ENCODE peak calls at places on chromosomes 13 and 19, in four cellular contexts. S is heart left ventricle; W is non-pigmented ciliary epithelial cell; G is stimulated activated CD8-positive, alpha-beta memory T cell treated with anti-CD3 and anti-CD28 coated beads, Interleukin-2, amount 100 ng/mL, for 48 hours. T is an unnamed sample.
A peak's percentile ranks its signal among the peaks of the same experiment; 100 is the strongest.

GRCh38 chr13:98099627-98100026 is 43.3 kb upstream of the FARP1 start:
- DNase-seq in G (no peak), W (no peak), S (no peak), T (no peak)

GRCh38 chr19:16970821-16971220 is 55.8 kb downstream of the CPAMD8 start:
- DNase-seq in S (no peak), G (no peak), W (no peak), T (no peak)

GRCh38 chr13:79990048-79990447 is 350.9 kb downstream of the SPRY2 start:
- DNase-seq in S (no peak), W (no peak), G (no peak), T (no peak)

GRCh38 chr13:114264886-114265611 is 16.4 kb upstream of the UPF3A start:
- DNase-seq in G (no peak), W (no peak), S (no peak), T (no peak)

GRCh38 chr19:1218751-1219567 is 13.4 kb downstream of the STK11 start:
- DNase-seq in G (no peak), S (peak; percentile 9), W (no peak), T (no peak)

GRCh38 chr19:33274663-33275558 is 27.4 kb downstream of the CEBPA start:
- DNase-seq in S (no peak), W (no peak), G (no peak), T (no peak)

GRCh38 chr13:85383291-85383690 is 415.9 kb downstream of the SLITRK6 start:
- DNase-seq in W (no peak), G (no peak), S (no peak), T (no peak)

GRCh38 chr19:14385492-14385891 is 4.2 kb downstream of the ADGRE5 start:
- DNase-seq in W (no peak), G (no peak), S (no peak), T (no peak)

GRCh38 chr13:98626298-98626940 is 49.5 kb upstream of the STK24 start:
- DNase-seq in S (no peak), W (no peak), G (no peak), T (no peak)

GRCh38 chr13:31605076-31605858 is 134.1 kb upstream of the RXFP2 start:
- DNase-seq in W (no peak), S (no peak), G (no peak), T (no peak)

GRCh38 chr19:14317157-14317556 is 64.1 kb upstream of the ADGRE5 start:
- DNase-seq in W (no peak), S (no peak), G (no peak), T (no peak)

GRCh38 chr19:31781542-31781941 is 432.3 kb upstream of the TSHZ3 start:
- DNase-seq in G (no peak), S (no peak), W (no peak), T (no peak)

GRCh38 chr13:33132644-33133440 is 116.6 kb downstream of the KL start:
- DNase-seq in W (no peak), G (no peak), S (no peak), T (no peak)

GRCh38 chr19:21128901-21129698 is 12.7 kb upstream of the ZNF431 start:
- DNase-seq in W (no peak), G (no peak), S (no peak), T (no peak)

GRCh38 chr13:87999791-88000190 is 328.6 kb downstream of the SLITRK5 start:
- DNase-seq in S (no peak), W (no peak), G (no peak), T (no peak)

GRCh38 chr19:36079389-36079788 is 24.7 kb downstream of the WDR62 start:
- DNase-seq in G (no peak), S (no peak), W (no peak), T (no peak)

GRCh38 chr13:29849731-29850212 is 645 bp downstream of the UBL3 start:
- DNase-seq in W (no peak), S (peak; percentile 65), G (peak; percentile 15), T (no peak)

GRCh38 chr19:46975918-46976782 is 43.5 kb upstream of the NPAS1 start:
- DNase-seq in W (peak; percentile 93), S (peak; percentile 92), G (no peak), T (peak; percentile 94)

GRCh38 chr13:39897636-39898035 is 242.2 kb downstream of the COG6 start:
- DNase-seq in G (no peak), W (no peak), S (no peak), T (no peak)

GRCh38 chr19:7254590-7254989 is 39.6 kb downstream of the INSR start:
- DNase-seq in W (no peak), G (no peak), S (no peak), T (no peak)

GRCh38 chr13:106302011-106302410 is 233.5 kb downstream of the EFNB2 start:
- DNase-seq in W (no peak), G (no peak), S (no peak), T (no peak)

GRCh38 chr19:45773384-45773783 is 4.3 kb upstream of the SIX5 start:
- DNase-seq in S (no peak), W (no peak), G (no peak), T (no peak)

GRCh38 chr13:27177852-27178251 is 6.2 kb upstream of the USP12 start:
- DNase-seq in S (no peak), G (no peak), W (no peak), T (no peak)

GRCh38 chr19:47433121-47433520 is 13.8 kb upstream of the MEIS3 start:
- DNase-seq in W (no peak), S (no peak), G (no peak), T (no peak)